ENCODE peak calls at places on chromosome 9, in five cellular contexts. W, G, V, T and R are unnamed samples.
A peak's percentile ranks its signal among the peaks of the same experiment; 100 is the strongest.

GRCh38 chr9:96856363-96857286 is 2.3 kb upstream of the ZNF782 start:
- DNase-seq in T (peak; percentile 82), G (peak; percentile 54), V (peak; percentile 80), W (peak; percentile 83), R (peak; percentile 46)

GRCh38 chr9:112699230-112699629 is 18.7 kb downstream of the INIP start:
- DNase-seq in W (no peak), G (no peak), T (no peak), V (no peak), R (no peak)

GRCh38 chr9:128523199-128523925 is 18.8 kb downstream of the GLE1 start:
- DNase-seq in W (peak; percentile 58), G (peak; percentile 87), V (peak; percentile 77), T (peak; percentile 82), R (peak; percentile 29)

GRCh38 chr9:121889990-121890563 is 203.0 kb downstream of the TTLL11 start:
- DNase-seq in V (no peak), T (no peak), G (no peak), W (peak; percentile 80), R (peak; percentile 40)

GRCh38 chr9:94108584-94108983 is 24.3 kb downstream of the PTPDC1 start:
- DNase-seq in G (no peak), V (no peak), T (no peak), W (peak; percentile 1), R (peak; percentile 8)

GRCh38 chr9:36091028-36091953 is 45.2 kb upstream of the GLIPR2 start:
- DNase-seq in G (no peak), W (peak; percentile 62), V (no peak), T (no peak), R (peak; percentile 89)

GRCh38 chr9:131693651-131694597 is 46.0 kb downstream of the RAPGEF1 start:
- DNase-seq in T (no peak), G (no peak), W (no peak), V (no peak), R (no peak)

GRCh38 chr9:131627326-131627845 is 82.1 kb downstream of the PRRT1B start:
- DNase-seq in V (peak; percentile 65), T (no peak), G (no peak), W (peak; percentile 50), R (peak; percentile 95)

GRCh38 chr9:95076696-95077052 is 240.8 kb downstream of the FANCC start:
- DNase-seq in G (no peak), W (no peak), T (no peak), V (no peak), R (no peak)

GRCh38 chr9:94061864-94062263 is 22.4 kb upstream of the PTPDC1 start:
- DNase-seq in W (no peak), G (no peak), T (no peak), V (no peak), R (no peak)

GRCh38 chr9:103867886-103868285 is 226.2 kb upstream of the SMC2 start:
- DNase-seq in W (no peak), V (no peak), T (no peak), G (no peak), R (no peak)

GRCh38 chr9:128887914-128888350 is 6.0 kb downstream of the LRRC8A start:
- DNase-seq in G (no peak), W (no peak), T (peak; percentile 41), V (no peak), R (peak; percentile 61)

GRCh38 chr9:110939573-110939972 is 98.7 kb downstream of the LPAR1 start:
- DNase-seq in W (peak; percentile 59), T (no peak), V (no peak), G (no peak), R (no peak)

GRCh38 chr9:20659474-20659962 is 24.5 kb upstream of the FOCAD start:
- DNase-seq in G (no peak), V (no peak), W (no peak), T (no peak), R (no peak)

GRCh38 chr9:116002181-116002580 is 151.4 kb upstream of the PAPPA start:
- DNase-seq in V (no peak), G (no peak), W (no peak), T (no peak), R (peak; percentile 36)

GRCh38 chr9:116000748-116001329 is 152.8 kb upstream of the PAPPA start:
- DNase-seq in G (peak; percentile 46), W (peak; percentile 29), T (peak; percentile 65), V (no peak), R (no peak)

GRCh38 chr9:115999498-115999897 is 154.1 kb upstream of the PAPPA start:
- DNase-seq in W (peak; percentile 44), T (no peak), V (no peak), G (no peak), R (peak; percentile 73)

GRCh38 chr9:115998661-115999060 is 154.9 kb upstream of the PAPPA start:
- DNase-seq in W (peak; percentile 11), G (no peak), V (no peak), T (no peak), R (peak; percentile 24)

DNA sequence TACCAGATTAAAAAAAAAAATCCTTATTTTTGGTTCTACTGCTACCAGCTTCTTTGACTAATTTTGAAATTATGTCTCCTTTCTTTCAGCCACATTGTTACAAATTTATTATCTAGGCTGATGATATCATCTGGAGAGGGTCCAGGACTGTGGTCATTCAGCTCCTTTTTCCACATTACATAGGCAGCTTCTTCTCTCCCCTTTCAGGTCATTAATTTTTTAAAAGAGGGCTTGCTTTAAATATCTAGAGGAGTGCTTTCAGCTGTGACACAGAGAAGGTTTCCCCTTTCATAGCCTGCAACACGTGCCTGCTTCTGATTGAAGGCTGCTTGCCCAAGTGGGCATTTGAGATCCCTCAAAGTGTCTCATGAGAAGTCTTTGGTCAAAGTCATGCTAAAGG is 155.7 kb upstream of the PAPPA start:
- DNase-seq in G (no peak), W (peak; percentile 84), V (no peak), T (no peak), R (peak; percentile 91)
- H3K9ac ChIP-seq in G (peak overlapping the region; percentile 40), W (peak overlapping the region; percentile 20), V (no peak overlapping the region), T (no peak overlapping the region), R (peak overlapping the region; percentile 52)

DNA sequence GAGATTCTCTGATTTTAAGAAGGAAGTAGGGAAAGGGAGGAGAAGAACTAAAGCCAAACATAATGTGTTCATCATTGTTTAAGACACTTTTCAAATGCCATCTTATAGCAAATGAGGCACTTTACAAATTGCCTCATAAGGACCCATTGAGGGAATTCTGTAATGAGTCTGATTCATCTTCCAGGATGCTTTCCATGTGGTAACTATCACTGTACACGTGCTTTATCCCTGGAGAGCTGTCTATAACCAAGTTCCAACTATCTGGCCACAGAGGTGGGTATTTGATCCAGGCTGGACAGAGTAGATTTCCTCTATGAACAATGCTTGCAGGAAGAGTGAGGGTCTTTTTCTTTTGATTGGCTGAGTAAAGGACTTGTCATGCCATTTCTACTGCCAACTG is 183.5 kb upstream of the NFIB start:
- DNase-seq in W (peak; percentile 17), V (no peak), G (no peak), T (no peak), R (no peak)
- H3K9ac ChIP-seq in W (no peak overlapping the region), V (no peak overlapping the region), G (no peak overlapping the region), T (no peak overlapping the region), R (no peak overlapping the region)

GRCh38 chr9:124939944-124940343 is 939 bp downstream of the GOLGA1 start:
- DNase-seq in T (no peak), W (no peak), G (peak; percentile 7), V (no peak), R (no peak)
- H3K9ac ChIP-seq in T (peak overlapping the region; percentile 82), W (peak overlapping the region; percentile 97), G (peak overlapping the region; percentile 84), V (peak overlapping the region; percentile 90), R (peak overlapping the region; percentile 98)

GRCh38 chr9:27425827-27426716 is 98.0 kb upstream of the IFNK start:
- DNase-seq in W (no peak), T (peak; percentile 19), V (no peak), G (no peak), R (no peak)
- H3K9ac ChIP-seq in W (no peak overlapping the region), T (no peak overlapping the region), V (no peak overlapping the region), G (peak overlapping the region; percentile 9), R (no peak overlapping the region)

DNA sequence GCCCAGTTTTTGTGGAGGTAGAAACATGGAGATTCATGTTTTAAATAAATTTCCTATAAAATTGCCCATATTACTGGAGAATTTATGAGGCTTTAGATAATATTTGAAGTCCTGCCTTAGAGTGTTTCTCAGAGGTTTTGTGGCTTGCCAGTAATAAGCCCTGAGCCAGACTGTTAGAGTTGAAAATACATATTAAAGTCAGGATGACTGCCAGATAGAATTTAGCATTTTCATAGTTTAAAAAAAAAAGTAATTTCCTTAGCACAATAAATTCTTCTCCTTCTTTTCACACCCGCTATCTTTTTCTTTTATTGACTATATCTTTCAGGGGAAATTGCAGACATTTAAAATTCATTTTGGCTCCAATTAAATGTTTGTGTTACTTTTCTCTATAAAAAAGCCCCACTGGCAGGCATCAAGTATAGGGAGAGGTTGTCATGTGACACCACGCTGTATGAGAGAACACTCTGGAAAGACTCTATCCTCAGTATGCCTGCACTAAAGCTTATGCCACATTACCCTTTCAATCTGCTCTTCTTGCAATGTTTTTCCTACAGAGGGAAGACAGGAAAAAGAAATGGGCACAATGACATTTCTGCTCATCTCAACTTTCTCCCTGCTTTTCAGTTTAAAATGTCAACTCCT is 135.2 kb downstream of the MPDZ start:
- DNase-seq in G (no peak), V (no peak), T (no peak), W (no peak), R (peak; percentile 4)
- H3K9ac ChIP-seq in G (no peak overlapping the region), V (no peak overlapping the region), T (no peak overlapping the region), W (no peak overlapping the region), R (no peak overlapping the region)

GRCh38 chr9:137273616-137274320 is 3.8 kb upstream of the TOR4A start:
- DNase-seq in W (no peak), T (no peak), G (no peak), V (peak; percentile 60), R (no peak)
- H3K9ac ChIP-seq in W (no peak overlapping the region), T (no peak overlapping the region), G (no peak overlapping the region), V (no peak overlapping the region), R (no peak overlapping the region)

DNA sequence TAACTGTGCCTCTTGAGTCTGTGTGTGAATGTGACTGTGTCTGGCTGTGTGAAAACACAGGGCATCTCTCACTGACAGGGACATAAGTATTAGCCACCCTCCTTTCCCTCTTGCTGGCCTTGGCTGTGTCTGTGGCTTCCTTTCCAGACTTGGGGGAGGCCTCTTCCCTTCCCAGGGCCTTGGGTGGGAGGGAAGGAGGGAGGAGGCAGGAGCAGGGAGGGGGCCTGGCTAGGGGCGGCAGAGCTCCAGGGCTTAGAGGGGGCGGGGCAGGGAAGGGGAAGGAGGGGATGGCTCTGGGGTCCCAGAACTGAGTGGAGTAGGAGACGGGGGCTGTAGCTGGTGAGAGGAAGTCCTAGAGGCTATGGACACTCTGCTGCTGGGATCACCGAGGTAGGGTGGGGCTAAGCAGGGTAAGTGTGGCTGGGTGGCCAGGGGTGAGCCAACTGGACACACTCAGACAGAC is 1.7 kb downstream of the IL11RA start:
- DNase-seq in V (no peak), W (peak; percentile 66), T (no peak), G (peak; percentile 64), R (no peak)
- H3K9ac ChIP-seq in V (no peak overlapping the region), W (peak overlapping the region; percentile 68), T (no peak overlapping the region), G (peak overlapping the region; percentile 32), R (no peak overlapping the region)

GRCh38 chr9:34570422-34571179 is 18.9 kb downstream of the CNTFR start:
- DNase-seq in W (no peak), V (no peak), T (no peak), G (peak; percentile 78), R (no peak)
- H3K9ac ChIP-seq in W (no peak overlapping the region), V (no peak overlapping the region), T (no peak overlapping the region), G (no peak overlapping the region), R (no peak overlapping the region)

DNA sequence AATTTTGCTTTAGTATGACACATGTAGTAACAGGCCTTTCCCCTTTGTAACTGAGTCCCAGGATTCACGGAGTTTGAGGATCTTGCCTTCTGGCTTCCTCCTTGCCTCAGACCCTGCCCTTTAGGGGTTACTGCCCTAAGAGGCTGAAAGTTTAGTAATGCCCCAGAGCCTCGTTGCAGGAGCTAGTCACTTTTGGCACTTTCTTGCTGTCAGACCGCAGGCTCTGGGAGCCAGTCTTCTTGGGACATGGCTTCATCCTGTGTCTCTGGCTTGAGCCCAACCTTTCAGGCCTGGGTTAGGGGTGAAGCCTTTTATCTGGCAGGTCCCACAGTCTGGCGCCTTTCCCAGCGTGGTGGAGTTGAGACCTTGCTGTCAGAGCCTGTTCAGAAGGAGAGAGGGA is 185.6 kb upstream of the DMRT1 start:
- DNase-seq in T (no peak), G (no peak), V (peak; percentile 89), W (peak; percentile 30), R (no peak)
- H3K9ac ChIP-seq in T (no peak overlapping the region), G (no peak overlapping the region), V (no peak overlapping the region), W (no peak overlapping the region), R (no peak overlapping the region)